ENCODE peak calls at places on chromosomes 12 and 14, in seven cellular contexts. One of them, this sample, is unnamed.
A peak's percentile ranks its signal among the peaks of the same experiment; 100 is the strongest.

GRCh38 chr12:109632299-109632698 is 58.7 kb downstream of the MVK start:
- DNase-seq in stomach: no peak
- DNase-seq in CD8-positive, alpha-beta T cell: no peak
- DNase-seq in heart left ventricle: no peak
- DNase-seq in PC-9: no peak
- DNase-seq in body of pancreas: no peak
- DNase-seq in right lobe of liver: no peak
- DNase-seq in this sample: no peak

GRCh38 chr12:39294712-39295111 is 148.2 kb downstream of the KIF21A start:
- DNase-seq in body of pancreas: no peak
- DNase-seq in heart left ventricle: no peak
- DNase-seq in CD8-positive, alpha-beta T cell: no peak
- DNase-seq in stomach: no peak
- DNase-seq in right lobe of liver: no peak
- DNase-seq in PC-9: no peak
- DNase-seq in this sample: no peak

GRCh38 chr12:15074351-15074750 is 101.5 kb downstream of the PDE6H start:
- DNase-seq in right lobe of liver: no peak
- DNase-seq in CD8-positive, alpha-beta T cell: no peak
- DNase-seq in body of pancreas: no peak
- DNase-seq in stomach: no peak
- DNase-seq in heart left ventricle: no peak
- DNase-seq in PC-9: no peak
- DNase-seq in this sample: no peak

GRCh38 chr12:49092086-49092815 is 2.4 kb downstream of the DHH start:
- DNase-seq in CD8-positive, alpha-beta T cell: no peak
- DNase-seq in PC-9: peak; percentile 47
- DNase-seq in body of pancreas: no peak
- DNase-seq in right lobe of liver: peak; percentile 59
- DNase-seq in heart left ventricle: peak; percentile 65
- DNase-seq in stomach: no peak
- DNase-seq in this sample: peak; percentile 34

GRCh38 chr14:104295681-104296387 is 157.4 kb downstream of the KIF26A start:
- DNase-seq in body of pancreas: no peak
- DNase-seq in right lobe of liver: peak; percentile 49
- DNase-seq in stomach: no peak
- DNase-seq in heart left ventricle: peak; percentile 16
- DNase-seq in CD8-positive, alpha-beta T cell: no peak
- DNase-seq in PC-9: no peak
- DNase-seq in this sample: peak; percentile 9

GRCh38 chr12:79161249-79161934 is 296.8 kb downstream of the SYT1 start:
- DNase-seq in right lobe of liver: no peak
- DNase-seq in CD8-positive, alpha-beta T cell: no peak
- DNase-seq in body of pancreas: no peak
- DNase-seq in stomach: no peak
- DNase-seq in heart left ventricle: no peak
- DNase-seq in PC-9: no peak
- DNase-seq in this sample: no peak

GRCh38 chr14:23351681-23352505 is 794 bp downstream of the SLC22A17 start:
- DNase-seq in PC-9: no peak
- DNase-seq in right lobe of liver: no peak
- DNase-seq in stomach: no peak
- DNase-seq in body of pancreas: no peak
- DNase-seq in heart left ventricle: no peak
- DNase-seq in CD8-positive, alpha-beta T cell: no peak
- DNase-seq in this sample: no peak

GRCh38 chr12:115583591-115583990 is 693.9 kb downstream of the MED13L start:
- DNase-seq in stomach: no peak
- DNase-seq in CD8-positive, alpha-beta T cell: no peak
- DNase-seq in right lobe of liver: no peak
- DNase-seq in body of pancreas: no peak
- DNase-seq in PC-9: no peak
- DNase-seq in heart left ventricle: no peak
- DNase-seq in this sample: no peak

GRCh38 chr12:102948941-102949352 is 8.5 kb upstream of the ASCL1 start:
- DNase-seq in body of pancreas: peak; percentile 33
- DNase-seq in stomach: peak; percentile 63
- DNase-seq in heart left ventricle: no peak
- DNase-seq in PC-9: peak; percentile 19
- DNase-seq in right lobe of liver: no peak
- DNase-seq in CD8-positive, alpha-beta T cell: no peak
- DNase-seq in this sample: peak; percentile 75

GRCh38 chr14:75125617-75126016 is 1.2 kb downstream of the NEK9 start:
- DNase-seq in PC-9: no peak
- DNase-seq in body of pancreas: no peak
- DNase-seq in stomach: no peak
- DNase-seq in CD8-positive, alpha-beta T cell: no peak
- DNase-seq in right lobe of liver: no peak
- DNase-seq in heart left ventricle: no peak
- DNase-seq in this sample: no peak

GRCh38 chr14:103511022-103511693 is 11.5 kb downstream of the CKB start:
- DNase-seq in stomach: no peak
- DNase-seq in CD8-positive, alpha-beta T cell: no peak
- DNase-seq in heart left ventricle: peak; percentile 32
- DNase-seq in right lobe of liver: peak; percentile 37
- DNase-seq in body of pancreas: no peak
- DNase-seq in PC-9: no peak
- DNase-seq in this sample: no peak

GRCh38 chr14:102338724-102339123 is 19.2 kb downstream of the ZNF839 start:
- DNase-seq in heart left ventricle: no peak
- DNase-seq in stomach: no peak
- DNase-seq in body of pancreas: no peak
- DNase-seq in PC-9: no peak
- DNase-seq in CD8-positive, alpha-beta T cell: no peak
- DNase-seq in right lobe of liver: no peak
- DNase-seq in this sample: no peak

GRCh38 chr14:57382283-57382682 is 8.1 kb upstream of the NAA30 start:
- DNase-seq in PC-9: no peak
- DNase-seq in heart left ventricle: no peak
- DNase-seq in body of pancreas: no peak
- DNase-seq in stomach: no peak
- DNase-seq in right lobe of liver: no peak
- DNase-seq in CD8-positive, alpha-beta T cell: no peak
- DNase-seq in this sample: no peak

GRCh38 chr14:65225299-65226159 is 123.2 kb upstream of the MAX start:
- DNase-seq in body of pancreas: peak; percentile 79
- DNase-seq in stomach: no peak
- DNase-seq in CD8-positive, alpha-beta T cell: no peak
- DNase-seq in PC-9: no peak
- DNase-seq in right lobe of liver: no peak
- DNase-seq in heart left ventricle: no peak
- DNase-seq in this sample: no peak

GRCh38 chr12:6328045-6328779 is 13.7 kb downstream of the TNFRSF1A start:
- DNase-seq in CD8-positive, alpha-beta T cell: no peak
- DNase-seq in stomach: no peak
- DNase-seq in right lobe of liver: no peak
- DNase-seq in PC-9: no peak
- DNase-seq in body of pancreas: no peak
- DNase-seq in heart left ventricle: no peak
- DNase-seq in this sample: no peak
- H3K4me1 ChIP-seq in CD8-positive, alpha-beta T cell: peaks cover 51% of the 10 kb centered on the region
- H3K4me1 ChIP-seq in stomach: peaks cover 81% of the 10 kb centered on the region
- H3K4me1 ChIP-seq in right lobe of liver: peaks cover 8% of the 10 kb centered on the region
- H3K4me1 ChIP-seq in PC-9: peaks cover 34% of the 10 kb centered on the region
- H3K4me1 ChIP-seq in body of pancreas: peaks cover 31% of the 10 kb centered on the region
- H3K4me1 ChIP-seq in heart left ventricle: peaks cover 68% of the 10 kb centered on the region
- H3K4me1 ChIP-seq in this sample: peaks cover 22% of the 10 kb centered on the region

DNA sequence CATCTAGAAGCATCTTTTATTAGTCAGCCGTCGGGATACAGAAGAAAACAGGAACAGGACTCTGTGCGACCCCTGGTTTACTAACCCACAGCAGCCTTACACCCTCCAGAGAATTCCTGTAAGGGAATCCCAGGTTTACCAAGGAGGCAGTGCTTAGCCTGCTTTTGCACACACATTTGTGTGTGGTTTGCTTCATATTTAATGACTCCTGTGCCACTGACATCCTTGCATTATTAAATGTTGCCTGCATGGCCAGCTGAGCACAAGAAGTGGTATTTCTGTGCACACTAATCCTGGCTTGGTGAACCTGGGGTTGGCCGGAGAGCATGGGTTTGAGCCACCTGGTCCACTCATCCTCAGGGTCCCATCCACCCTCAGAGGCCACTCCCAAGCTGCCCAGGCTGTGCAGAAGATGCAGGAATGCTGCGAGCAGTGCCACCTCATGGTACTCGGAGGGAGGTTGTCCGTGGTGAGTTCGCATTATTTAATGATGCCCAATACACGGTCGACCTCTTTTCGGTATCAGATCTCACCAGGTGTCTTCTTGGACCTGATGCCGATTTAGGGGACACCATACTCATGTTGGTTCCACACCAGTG is 152.4 kb upstream of the RTL1 start:
- DNase-seq in right lobe of liver: peak; percentile 17
- DNase-seq in heart left ventricle: peak; percentile 22
- DNase-seq in body of pancreas: no peak
- DNase-seq in stomach: no peak
- DNase-seq in CD8-positive, alpha-beta T cell: no peak
- DNase-seq in PC-9: no peak
- DNase-seq in this sample: no peak
- TF ChIP-seq CTCF in right lobe of liver: no peak
- TF ChIP-seq CTCF in heart left ventricle: no peak
- TF ChIP-seq CTCF in body of pancreas: no peak
- TF ChIP-seq CTCF in stomach: no peak
- TF ChIP-seq CTCF in CD8-positive, alpha-beta T cell: no peak
- TF ChIP-seq CTCF in PC-9: no peak
- TF ChIP-seq CTCF in this sample: no peak

GRCh38 chr14:93003945-93004698 is 81.2 kb downstream of the CHGA start:
- DNase-seq in right lobe of liver: no peak
- DNase-seq in heart left ventricle: no peak
- DNase-seq in PC-9: no peak
- DNase-seq in body of pancreas: no peak
- DNase-seq in CD8-positive, alpha-beta T cell: no peak
- DNase-seq in stomach: no peak
- DNase-seq in this sample: no peak
- H3K4me1 ChIP-seq in right lobe of liver: no peaks in the 10 kb centered on the region
- H3K4me1 ChIP-seq in heart left ventricle: peaks cover 40% of the 10 kb centered on the region
- H3K4me1 ChIP-seq in PC-9: peaks cover 27% of the 10 kb centered on the region
- H3K4me1 ChIP-seq in body of pancreas: peaks cover 42% of the 10 kb centered on the region
- H3K4me1 ChIP-seq in CD8-positive, alpha-beta T cell: no peaks in the 10 kb centered on the region
- H3K4me1 ChIP-seq in stomach: peaks cover 31% of the 10 kb centered on the region
- H3K4me1 ChIP-seq in this sample: peaks cover 20% of the 10 kb centered on the region

GRCh38 chr12:295132-295531 is 32.5 kb upstream of the SLC6A13 start:
- DNase-seq in PC-9: no peak
- DNase-seq in right lobe of liver: no peak
- DNase-seq in CD8-positive, alpha-beta T cell: no peak
- DNase-seq in body of pancreas: no peak
- DNase-seq in heart left ventricle: no peak
- DNase-seq in stomach: no peak
- DNase-seq in this sample: no peak
- TF ChIP-seq CTCF in PC-9: no peak
- TF ChIP-seq CTCF in right lobe of liver: no peak
- TF ChIP-seq CTCF in CD8-positive, alpha-beta T cell: no peak
- TF ChIP-seq CTCF in body of pancreas: no peak
- TF ChIP-seq CTCF in heart left ventricle: no peak
- TF ChIP-seq CTCF in stomach: no peak
- TF ChIP-seq CTCF in this sample: no peak

DNA sequence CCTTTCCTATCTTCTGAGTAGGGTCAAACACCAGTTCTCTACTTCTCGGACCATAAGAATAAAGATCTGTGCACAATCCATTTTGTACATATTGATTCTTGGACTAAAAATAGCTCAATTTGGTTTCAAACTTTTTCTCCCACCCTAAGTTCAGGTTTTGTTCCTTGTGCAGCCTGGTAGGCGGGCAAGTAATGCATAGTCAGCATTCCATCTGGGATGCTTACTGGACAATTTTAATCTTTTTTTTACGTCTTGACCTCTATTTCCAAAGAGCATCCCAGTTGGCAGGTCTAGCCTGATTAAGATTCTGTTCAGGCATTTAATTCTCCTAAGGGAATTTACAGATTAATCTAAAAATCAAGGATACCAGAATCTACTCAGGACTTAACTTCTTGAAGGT is 126.9 kb downstream of the BICD1 start:
- DNase-seq in PC-9: no peak
- DNase-seq in CD8-positive, alpha-beta T cell: no peak
- DNase-seq in right lobe of liver: no peak
- DNase-seq in body of pancreas: no peak
- DNase-seq in heart left ventricle: no peak
- DNase-seq in stomach: no peak
- DNase-seq in this sample: no peak
- H3K4me1 ChIP-seq in PC-9: no peaks in the 10 kb centered on the region
- H3K4me1 ChIP-seq in CD8-positive, alpha-beta T cell: no peaks in the 10 kb centered on the region
- H3K4me1 ChIP-seq in right lobe of liver: no peaks in the 10 kb centered on the region
- H3K4me1 ChIP-seq in body of pancreas: no peaks in the 10 kb centered on the region
- H3K4me1 ChIP-seq in heart left ventricle: no peaks in the 10 kb centered on the region
- H3K4me1 ChIP-seq in stomach: no peaks in the 10 kb centered on the region
- H3K4me1 ChIP-seq in this sample: no peaks in the 10 kb centered on the region

DNA sequence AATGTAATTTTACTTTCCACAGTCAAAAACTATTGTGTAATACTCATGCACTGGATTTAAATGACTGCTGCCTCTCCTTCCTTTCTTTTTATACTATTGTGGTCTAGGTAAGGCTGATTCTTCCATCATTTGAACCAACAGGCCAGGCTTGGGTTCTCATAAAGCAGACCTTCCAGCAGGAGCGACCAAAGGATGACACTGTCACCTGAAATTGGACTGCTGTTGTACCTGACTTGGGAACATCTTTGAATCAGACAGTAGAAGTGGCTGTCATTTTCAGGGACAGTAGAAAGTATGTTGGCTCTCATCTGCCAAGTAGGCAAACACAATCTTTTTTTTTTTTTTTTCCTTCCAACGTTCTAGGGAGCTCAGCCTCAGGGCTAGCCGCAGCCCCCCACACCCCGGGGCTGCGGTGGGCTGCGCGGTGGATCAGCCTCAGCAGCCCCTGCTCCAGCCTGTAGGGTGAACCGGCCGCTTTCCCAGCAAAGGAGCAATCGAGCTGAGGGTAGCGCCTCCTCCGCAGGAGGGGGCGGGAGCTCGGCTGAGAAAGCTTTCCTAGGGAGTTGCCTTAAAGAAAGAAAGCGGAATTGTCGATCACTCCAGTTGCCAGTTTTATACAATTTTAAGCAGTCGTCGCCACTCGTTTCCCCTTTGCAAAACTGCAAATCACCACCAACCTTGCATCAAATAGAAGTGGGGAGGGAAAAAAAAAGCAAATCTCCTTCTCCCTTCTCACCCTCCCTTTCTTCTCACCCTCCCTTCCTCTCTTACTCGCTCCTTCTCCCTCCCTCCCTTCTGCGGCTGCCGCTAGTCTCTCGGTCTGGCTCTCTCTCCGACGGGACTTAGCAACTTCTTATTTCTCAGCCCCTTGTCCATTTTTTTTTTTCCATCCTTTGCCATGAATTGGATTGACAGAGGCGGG is at the start of gene PDE3A:
- DNase-seq in PC-9: peak; percentile 41
- DNase-seq in right lobe of liver: no peak
- DNase-seq in heart left ventricle: peak; percentile 85
- DNase-seq in stomach: no peak
- DNase-seq in body of pancreas: peak; percentile 49
- DNase-seq in CD8-positive, alpha-beta T cell: no peak
- DNase-seq in this sample: peak; percentile 81
- TF ChIP-seq CTCF in PC-9: no peak
- TF ChIP-seq CTCF in right lobe of liver: no peak
- TF ChIP-seq CTCF in heart left ventricle: no peak
- TF ChIP-seq CTCF in stomach: no peak
- TF ChIP-seq CTCF in body of pancreas: no peak
- TF ChIP-seq CTCF in CD8-positive, alpha-beta T cell: no peak
- TF ChIP-seq CTCF in this sample: no peak